ENCODE peak calls at places on chromosome 10, in five cellular contexts. L, T, X, I and O are unnamed samples.

GRCh38 chr10:35848412-35848811 is 206.3 kb upstream of the FZD8 start:
- DNase-seq in L (no peak), I (no peak), X (no peak), T (no peak), O (no peak)

GRCh38 chr10:56370217-56371113 is 9.4 kb upstream of the ZWINT start:
- DNase-seq in I (no peak), X (no peak), T (no peak), L (no peak), O (no peak)

GRCh38 chr10:75137533-75138438 is 26.3 kb downstream of the SAMD8 start:
- DNase-seq in L (no peak), T (no peak), I (no peak), X (no peak), O (peak; percentile 67)

GRCh38 chr10:53325073-53325472 is 552.5 kb upstream of the MBL2 start:
- DNase-seq in X (no peak), I (no peak), T (no peak), L (no peak), O (peak; percentile 13)

GRCh38 chr10:77774940-77775391 is 137.4 kb upstream of the KCNMA1 start:
- DNase-seq in X (no peak), I (no peak), L (no peak), T (no peak), O (no peak)

GRCh38 chr10:71266918-71267442 is 52.1 kb upstream of the SLC29A3 start:
- DNase-seq in X (no peak), T (no peak), I (no peak), L (no peak), O (peak; percentile 34)

GRCh38 chr10:1522237-1522636 is 215.1 kb downstream of the ADARB2 start:
- DNase-seq in I (no peak), L (no peak), T (no peak), X (no peak), O (no peak)

GRCh38 chr10:80945267-80945880 is 407.7 kb downstream of the SH2D4B start:
- DNase-seq in L (peak; percentile 12), X (no peak), T (no peak), I (peak; percentile 30), O (no peak)

GRCh38 chr10:121736315-121737002 is 138.2 kb upstream of the FGFR2 start:
- DNase-seq in I (no peak), T (no peak), L (no peak), X (no peak), O (peak; percentile 3)

GRCh38 chr10:91907033-91907594 is 2.2 kb downstream of the FGFBP3 start:
- DNase-seq in T (no peak), X (no peak), I (no peak), L (no peak), O (peak; percentile 65)